ENCODE peak calls at places on chromosomes 7 and 10, in ten cellular contexts. K is fibroblast of the aortic adventitia, E is AG04449, W is PC-3, Q is astrocyte of the spinal cord, A is MM.1S, V is fibroblast of lung, H is AG10803, O is HepG2, F is hepatocyte. L is an unnamed sample.

GRCh38 chr7:47601881-47602249 is 20.0 kb upstream of the TNS3 start:
- DNase-seq in O (peak), E (no peak), F (no peak), A (no peak), Q (no peak), H (no peak), W (no peak), K (no peak), V (no peak), L (no peak)

GRCh38 chr10:27052646-27053045 is 47.6 kb downstream of the ANKRD26 start:
- DNase-seq in K (no peak), V (no peak), O (no peak), E (no peak), W (no peak), A (no peak), H (no peak), F (no peak), Q (no peak), L (no peak)

GRCh38 chr10:44183667-44184632 is 200.9 kb downstream of the CXCL12 start:
- DNase-seq in H (peak), O (no peak), F (no peak), V (peak), W (no peak), Q (no peak), A (no peak), K (peak), E (no peak), L (no peak)

GRCh38 chr7:5431485-5432118 is 8.0 kb upstream of the TNRC18 start:
- DNase-seq in Q (no peak), F (no peak), W (no peak), E (no peak), O (no peak), V (no peak), H (no peak), A (no peak), K (no peak), L (no peak)

GRCh38 chr10:34994565-34995142 is 95.5 kb downstream of the CUL2 start:
- DNase-seq in V (peak), W (peak), H (peak), O (peak), E (no peak), K (peak), F (peak), Q (peak), A (peak), L (peak)

GRCh38 chr10:72061491-72061890 is 26.9 kb downstream of the SPOCK2 start:
- DNase-seq in W (no peak), V (no peak), H (no peak), K (no peak), Q (no peak), F (no peak), A (no peak), O (no peak), E (no peak), L (no peak)

GRCh38 chr7:7567898-7568531 is 1.3 kb downstream of the MIOS start:
- DNase-seq in Q (no peak), K (no peak), E (no peak), O (no peak), F (no peak), V (no peak), W (peak), A (no peak), H (no peak), L (no peak)

GRCh38 chr7:130349911-130350782 is 5.5 kb downstream of the CPA5 start:
- DNase-seq in K (no peak), H (peak), O (no peak), F (no peak), E (no peak), V (no peak), W (no peak), A (no peak), Q (no peak), L (no peak)

GRCh38 chr10:119493155-119493554 is 49.4 kb downstream of the RGS10 start:
- DNase-seq in O (no peak), W (no peak), V (no peak), E (no peak), H (no peak), K (no peak), Q (no peak), F (no peak), A (no peak), L (no peak)

GRCh38 chr10:132414402-132415016 is 17.5 kb downstream of the PWWP2B start:
- DNase-seq in F (no peak), W (no peak), A (no peak), O (no peak), H (no peak), E (no peak), V (no peak), Q (no peak), K (no peak), L (no peak)

DNA sequence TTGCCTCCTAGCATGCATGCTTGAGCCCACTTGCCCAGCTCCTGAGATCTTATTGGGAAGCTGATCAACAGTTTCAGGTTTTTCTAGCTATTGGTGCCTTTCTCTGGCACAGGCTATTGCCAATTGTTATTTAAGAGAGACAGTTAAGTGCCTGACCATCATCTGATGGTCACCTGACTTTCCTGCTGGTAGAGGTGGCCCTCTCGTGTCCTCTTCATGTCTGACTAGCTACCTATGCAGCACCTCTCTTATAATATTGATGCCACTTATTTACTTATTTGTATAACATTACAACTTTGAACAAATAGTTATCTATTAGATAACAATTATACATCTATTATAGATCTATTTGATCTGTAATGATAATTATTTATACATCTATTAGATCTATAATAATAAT is 205.9 kb upstream of the SEMA3D start:
- DNase-seq in Q (no peak), F (no peak), E (no peak), O (no peak), V (no peak), A (no peak), K (no peak), H (no peak), W (no peak), L (no peak)
- TF ChIP-seq CTCF in Q (no peak), F (no peak), E (no peak), O (no peak), V (no peak), A (no peak), K (no peak), H (no peak), W (no peak), L (no peak)

DNA sequence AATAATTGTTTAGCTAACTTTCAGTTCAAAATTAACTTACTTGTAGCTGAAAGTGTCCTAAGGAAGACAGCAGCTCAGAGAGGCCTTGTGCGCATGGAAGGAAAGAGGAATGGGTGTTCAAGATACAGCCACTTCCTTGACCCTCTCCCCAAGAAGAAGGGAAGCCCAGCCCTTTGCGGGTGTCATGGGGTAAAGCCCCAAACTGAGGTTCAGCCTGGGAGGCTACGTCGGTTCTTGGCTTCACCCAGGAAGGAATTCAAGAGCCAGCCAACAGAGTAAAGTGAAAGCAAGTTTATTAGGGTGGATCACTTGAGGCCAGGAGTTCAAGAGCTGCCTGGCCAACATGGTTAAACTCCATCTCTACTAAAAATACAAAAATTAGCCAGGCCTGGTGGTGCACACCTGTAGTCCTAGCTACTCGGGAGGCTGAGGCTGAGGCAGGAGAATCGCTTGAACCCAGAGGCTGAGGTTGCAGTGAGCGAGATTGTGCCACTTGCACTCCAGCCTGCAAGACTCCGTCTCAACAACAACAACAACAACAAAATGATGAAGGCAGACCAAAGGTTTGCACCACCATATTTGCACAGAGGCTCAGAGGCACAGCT is 15.9 kb downstream of the GPRIN2 start:
- DNase-seq in H (no peak), E (no peak), K (no peak), V (no peak), O (no peak), W (no peak), F (no peak), Q (no peak), A (no peak), L (no peak)
- H3K4me3 ChIP-seq in H (no peak), E (no peak), K (no peak), V (no peak), O (peak), W (no peak), F (peak), Q (peak), A (no peak), L (no peak)

DNA sequence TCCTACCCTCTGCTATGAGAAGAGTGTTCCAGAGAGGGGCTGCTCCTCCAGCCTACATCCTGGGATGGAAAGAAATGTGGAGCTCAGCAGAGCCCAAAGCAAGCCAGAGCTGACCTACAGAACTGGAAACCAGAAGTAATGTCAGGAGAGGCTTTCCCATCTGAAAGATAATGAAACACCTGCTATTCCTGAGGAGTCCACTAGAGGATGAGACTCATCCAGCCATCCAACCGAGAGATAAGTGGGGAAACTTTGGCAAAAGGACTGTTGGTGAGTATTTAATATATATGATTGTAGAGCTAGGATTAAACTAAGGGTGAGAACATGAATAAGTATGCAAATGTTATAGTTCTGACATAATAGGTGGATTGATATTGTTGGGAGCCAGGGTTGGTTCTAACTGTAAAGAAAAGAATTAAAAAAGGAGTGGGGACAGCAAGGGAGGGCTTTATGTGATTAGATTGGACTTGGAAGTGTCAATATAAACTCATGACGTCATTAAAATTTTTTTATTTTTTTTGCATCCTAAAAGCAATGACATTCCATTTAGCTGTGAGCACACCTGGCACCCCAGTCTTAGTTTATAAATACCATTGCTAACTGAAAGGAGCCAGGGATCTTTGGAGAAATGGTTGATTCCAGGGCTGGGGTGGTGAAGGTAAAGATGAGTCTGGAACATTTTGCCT is 312.8 kb upstream of the NFE2L3 start:
- DNase-seq in W (peak), E (no peak), A (no peak), H (no peak), V (no peak), Q (no peak), O (no peak), F (no peak), K (no peak), L (no peak)
- TF ChIP-seq CTCF in W (peak), E (peak), A (peak), H (peak), V (no peak), Q (peak), O (peak), F (peak), K (peak), L (peak)

DNA sequence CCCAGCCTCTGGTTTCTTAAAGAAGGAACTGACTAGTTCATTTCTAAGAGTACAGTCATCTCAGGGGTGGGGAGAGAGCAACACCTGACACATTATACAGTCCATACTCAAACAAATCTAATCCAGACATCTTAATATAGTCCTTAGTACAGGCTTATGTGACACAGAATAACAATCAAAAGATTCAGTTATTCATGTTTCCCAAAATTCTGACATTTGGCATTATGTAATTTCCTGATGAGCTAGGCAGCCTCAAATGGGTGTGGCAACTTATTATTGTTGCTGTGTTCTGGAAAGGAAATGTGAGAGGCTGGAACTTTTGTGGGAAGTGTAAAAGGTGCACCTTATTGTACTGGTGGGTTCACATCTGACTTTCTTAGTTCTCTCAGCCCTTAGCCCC is 116.4 kb downstream of the WDFY4 start:
- DNase-seq in K (peak), W (no peak), A (no peak), F (no peak), H (peak), E (no peak), Q (no peak), V (no peak), O (no peak), L (no peak)
- H3K4me3 ChIP-seq in K (no peak), W (no peak), A (no peak), F (no peak), H (no peak), E (no peak), Q (no peak), V (no peak), O (no peak), L (no peak)

GRCh38 chr10:78800535-78801320 is 268.0 kb upstream of the ZMIZ1 start:
- DNase-seq in A (no peak), O (no peak), W (no peak), Q (no peak), H (no peak), F (no peak), E (no peak), V (no peak), K (no peak), L (no peak)

GRCh38 chr10:78798976-78799730 is 269.6 kb upstream of the ZMIZ1 start:
- DNase-seq in E (no peak), F (no peak), H (no peak), A (no peak), Q (no peak), K (peak), V (peak), W (peak), O (no peak), L (no peak)

DNA sequence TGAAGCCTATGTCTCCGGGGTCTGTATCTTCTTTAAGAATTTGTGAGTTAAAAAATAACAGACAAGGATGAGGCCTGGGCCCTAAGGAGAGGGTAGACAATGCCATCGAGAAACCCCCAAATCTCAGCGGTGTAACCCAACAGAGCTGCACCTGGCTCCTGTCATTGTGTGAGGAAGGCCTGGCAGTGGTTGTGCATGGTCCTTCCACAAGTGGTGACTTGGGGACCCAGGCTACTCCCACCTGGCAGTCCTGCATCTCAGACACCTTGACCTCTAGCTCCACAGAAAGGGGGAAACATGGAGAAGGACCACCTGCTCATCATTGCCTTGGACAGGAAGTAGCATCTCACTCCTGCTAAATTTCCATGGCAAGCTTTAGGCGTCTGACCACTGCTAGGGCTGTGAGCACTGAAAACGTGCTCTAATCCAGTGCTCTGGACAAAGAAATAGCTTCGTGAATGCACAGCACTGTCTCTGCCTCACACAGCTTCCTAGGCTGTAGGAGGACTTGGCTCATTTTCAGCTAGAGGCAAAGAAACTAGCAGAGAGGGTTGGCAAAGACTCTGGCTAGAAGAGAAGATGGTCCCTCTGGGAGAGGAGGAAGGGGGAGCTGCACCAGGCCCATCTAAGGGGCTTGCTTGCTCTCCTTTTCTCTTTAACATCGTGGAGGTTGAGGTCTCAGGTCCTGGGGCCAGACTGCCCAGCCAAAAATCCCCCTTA is 273.9 kb upstream of the ZMIZ1 start:
- DNase-seq in F (no peak), E (no peak), K (no peak), A (no peak), H (no peak), W (no peak), Q (no peak), V (no peak), O (no peak), L (no peak)
- TF ChIP-seq CTCF in F (no peak), E (no peak), K (no peak), A (no peak), H (no peak), W (no peak), Q (no peak), V (no peak), O (no peak), L (no peak)

DNA sequence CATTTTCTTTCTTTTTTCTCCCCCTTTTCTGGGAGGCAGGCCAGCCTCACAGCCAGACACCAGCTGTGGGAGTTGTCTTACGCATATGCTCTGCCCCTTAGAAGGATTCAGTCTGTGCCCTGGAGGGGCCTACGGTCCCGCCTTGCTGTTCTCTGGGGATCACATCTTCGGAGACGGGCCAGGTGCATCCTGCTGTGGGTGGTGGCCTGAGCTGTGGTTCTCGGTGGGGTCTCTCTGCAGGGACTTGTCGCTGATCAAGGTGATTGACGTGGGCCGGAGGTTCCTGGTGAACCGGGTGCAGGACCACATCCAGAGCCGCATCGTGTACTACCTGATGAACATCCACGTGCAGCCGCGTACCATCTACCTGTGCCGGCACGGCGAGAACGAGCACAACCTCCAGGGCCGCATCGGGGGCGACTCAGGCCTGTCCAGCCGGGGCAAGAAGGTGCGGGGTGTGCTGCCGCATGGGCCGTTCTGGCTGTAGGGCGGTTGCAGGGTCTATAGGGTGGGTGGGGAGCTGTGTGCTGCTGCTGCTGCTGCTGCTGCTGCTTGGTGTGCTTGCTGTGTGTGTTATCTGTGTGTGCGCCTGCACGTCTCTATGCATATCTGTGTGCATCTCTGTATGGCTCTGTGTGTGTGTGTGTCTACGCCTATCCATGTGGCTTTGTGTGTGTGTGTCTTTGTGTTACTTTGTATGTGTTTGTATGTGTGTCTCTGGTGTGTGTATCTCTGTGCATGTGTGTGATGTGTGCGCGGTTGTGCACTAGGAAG is 17.9 kb downstream of the PFKFB3 start:
- DNase-seq in H (no peak), E (no peak), F (no peak), W (no peak), A (no peak), O (no peak), V (no peak), K (no peak), Q (peak), L (no peak)
- H3K4me3 ChIP-seq in H (no peak), E (no peak), F (no peak), W (no peak), A (no peak), O (no peak), V (no peak), K (no peak), Q (no peak), L (no peak)

DNA sequence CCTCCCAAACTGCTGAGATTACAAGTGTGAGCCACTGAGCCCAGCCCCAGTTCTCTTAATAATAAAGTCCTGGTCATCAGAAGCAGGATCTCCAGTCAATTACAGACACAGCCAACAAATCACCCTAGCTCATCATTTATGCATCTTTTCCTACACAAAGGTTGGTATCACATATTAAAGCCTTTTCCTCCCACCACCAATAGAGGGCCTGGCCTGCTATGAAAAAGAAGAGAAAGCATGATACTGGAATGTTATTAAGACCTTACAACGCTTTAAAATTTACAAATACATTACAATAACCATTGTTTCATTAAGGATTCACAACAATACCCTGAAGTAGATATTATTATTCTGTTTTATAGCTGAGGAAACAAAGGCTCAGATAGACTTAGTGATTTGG is 25.9 kb downstream of the VAX1 start:
- DNase-seq in O (peak), K (no peak), A (no peak), E (no peak), F (no peak), W (peak), Q (no peak), V (no peak), H (no peak), L (no peak)
- TF ChIP-seq CTCF in O (peak), K (peak), A (no peak), E (peak), F (peak), W (peak), Q (peak), V (no peak), H (peak), L (peak)

GRCh38 chr7:127993987-127994386 is 37.2 kb downstream of the LRRC4 start:
- DNase-seq in H (no peak), Q (no peak), F (no peak), K (no peak), A (no peak), V (no peak), E (no peak), W (no peak), O (no peak), L (no peak)
- H3K4me3 ChIP-seq in H (no peak), Q (no peak), F (no peak), K (no peak), A (no peak), V (no peak), E (no peak), W (no peak), O (no peak), L (no peak)